ENCODE peak calls at places on chromosome 15, in ten cellular contexts. C is transverse colon, M is small intestine, P is vagina, X is pancreas, A is fibroblast of villous mesenchyme, J is lower lobe of right lung, G is cardiac fibroblast, H is IMR-90, S is heart right ventricle. T is an unnamed sample.

GRCh38 chr15:67957435-67958139 is 96.5 kb upstream of the PIAS1 start:
- DNase-seq in S (no peak), J (no peak), C (no peak), G (no peak), A (no peak), M (no peak), X (no peak), H (no peak), P (no peak), T (no peak)

GRCh38 chr15:63860161-63860954 is 26.6 kb upstream of the HERC1 start:
- DNase-seq in P (no peak), H (no peak), C (peak; percentile 14), S (no peak), A (no peak), G (no peak), M (peak; percentile 24), X (no peak), J (no peak), T (no peak)

GRCh38 chr15:66095871-66096710 is 157.5 kb downstream of the MEGF11 start:
- DNase-seq in A (no peak), C (no peak), P (no peak), S (no peak), H (no peak), M (no peak), G (no peak), X (no peak), J (no peak), T (peak; percentile 55)

GRCh38 chr15:25368855-25369254 is 70.0 kb downstream of the UBE3A start:
- DNase-seq in H (peak; percentile 21), X (no peak), C (no peak), S (no peak), P (no peak), A (no peak), G (no peak), J (no peak), M (no peak), T (no peak)

GRCh38 chr15:43505723-43506122 is 11.7 kb upstream of the MAP1A start:
- DNase-seq in M (no peak), H (peak; percentile 92), J (no peak), P (no peak), X (no peak), A (peak; percentile 63), C (no peak), G (peak; percentile 60), S (no peak), T (no peak)

GRCh38 chr15:34753236-34753894 is 1.4 kb downstream of the GJD2 start:
- DNase-seq in M (no peak), A (peak; percentile 64), H (peak; percentile 71), J (no peak), G (peak; percentile 58), P (no peak), S (peak; percentile 45), X (no peak), C (no peak), T (no peak)

GRCh38 chr15:88231909-88232308 is 24.6 kb downstream of the NTRK3 start:
- DNase-seq in J (no peak), S (no peak), M (no peak), G (no peak), P (no peak), H (no peak), A (no peak), C (no peak), X (no peak), T (no peak)

GRCh38 chr15:67701669-67702068 is 123.6 kb upstream of the SKOR1 start:
- DNase-seq in G (peak; percentile 17), P (no peak), X (no peak), S (no peak), H (peak; percentile 64), C (no peak), M (no peak), J (no peak), A (peak; percentile 10), T (no peak)

GRCh38 chr15:42138968-42139386 is 17.5 kb downstream of the PLA2G4F start:
- DNase-seq in P (peak; percentile 47), A (peak; percentile 5), X (no peak), G (no peak), C (peak; percentile 86), H (no peak), J (no peak), M (peak; percentile 99), S (no peak), T (peak; percentile 19)

GRCh38 chr15:85750807-85751730 is 43.7 kb downstream of the KLHL25 start:
- DNase-seq in M (no peak), S (no peak), X (peak; percentile 48), J (no peak), P (no peak), G (no peak), C (no peak), A (no peak), H (no peak), T (peak; percentile 74)

GRCh38 chr15:45306105-45306504 is 54.1 kb downstream of the SLC28A2 start:
- DNase-seq in X (no peak), C (no peak), G (no peak), A (no peak), J (no peak), S (no peak), M (no peak), P (no peak), H (no peak), T (no peak)

GRCh38 chr15:92273732-92274131 is 119.9 kb upstream of the ST8SIA2 start:
- DNase-seq in X (no peak), P (no peak), J (no peak), C (no peak), S (no peak), H (no peak), G (no peak), M (no peak), A (no peak), T (no peak)

GRCh38 chr15:76062282-76062681 is 2.5 kb downstream of the TMEM266 start:
- DNase-seq in X (no peak), H (peak; percentile 32), C (no peak), S (no peak), G (no peak), M (no peak), A (peak; percentile 48), J (no peak), P (no peak), T (no peak)

GRCh38 chr15:68537097-68537496 is 41.7 kb upstream of the CORO2B start:
- DNase-seq in A (no peak), P (no peak), H (no peak), S (no peak), C (no peak), M (no peak), J (no peak), X (no peak), G (no peak), T (no peak)

GRCh38 chr15:84714372-84714771 is 1.6 kb downstream of the SEC11A start:
- DNase-seq in X (no peak), M (no peak), H (no peak), S (no peak), A (no peak), C (no peak), P (no peak), J (no peak), G (no peak), T (no peak)
- H3K4me3 ChIP-seq in X (no peak overlapping the region), M (no peak overlapping the region), H (no peak overlapping the region), S (peak overlapping the region; percentile 68), A (peak overlapping the region; percentile 95), C (no peak overlapping the region), P (no peak overlapping the region), J (peak overlapping the region; percentile 97), G (no peak overlapping the region), T (peak overlapping the region; percentile 86)

DNA sequence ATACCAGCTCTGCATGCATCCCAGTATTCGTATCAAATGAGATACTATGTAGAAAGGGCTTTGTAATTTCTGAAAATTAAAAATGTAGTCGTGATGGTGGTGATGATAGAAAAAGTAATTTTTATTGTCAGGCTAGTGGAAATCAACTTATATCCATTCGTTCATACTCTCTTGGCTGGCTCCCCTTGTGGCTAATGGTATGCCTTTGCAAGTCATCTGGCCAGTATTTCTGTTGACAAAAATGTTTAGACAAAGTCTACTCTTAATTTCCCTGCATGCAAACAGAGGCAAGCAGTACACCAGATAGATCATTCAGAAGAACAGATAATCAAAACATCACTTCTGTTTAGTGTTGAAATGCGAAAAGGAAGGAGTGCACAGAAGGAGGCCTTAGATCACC is 49.6 kb upstream of the DUT start:
- DNase-seq in H (peak; percentile 20), J (no peak), G (no peak), M (no peak), S (no peak), A (no peak), P (no peak), C (no peak), X (no peak), T (no peak)
- H3K4me3 ChIP-seq in H (no peak overlapping the region), J (no peak overlapping the region), G (no peak overlapping the region), M (no peak overlapping the region), S (no peak overlapping the region), A (no peak overlapping the region), P (no peak overlapping the region), C (no peak overlapping the region), X (no peak overlapping the region), T (no peak overlapping the region)

DNA sequence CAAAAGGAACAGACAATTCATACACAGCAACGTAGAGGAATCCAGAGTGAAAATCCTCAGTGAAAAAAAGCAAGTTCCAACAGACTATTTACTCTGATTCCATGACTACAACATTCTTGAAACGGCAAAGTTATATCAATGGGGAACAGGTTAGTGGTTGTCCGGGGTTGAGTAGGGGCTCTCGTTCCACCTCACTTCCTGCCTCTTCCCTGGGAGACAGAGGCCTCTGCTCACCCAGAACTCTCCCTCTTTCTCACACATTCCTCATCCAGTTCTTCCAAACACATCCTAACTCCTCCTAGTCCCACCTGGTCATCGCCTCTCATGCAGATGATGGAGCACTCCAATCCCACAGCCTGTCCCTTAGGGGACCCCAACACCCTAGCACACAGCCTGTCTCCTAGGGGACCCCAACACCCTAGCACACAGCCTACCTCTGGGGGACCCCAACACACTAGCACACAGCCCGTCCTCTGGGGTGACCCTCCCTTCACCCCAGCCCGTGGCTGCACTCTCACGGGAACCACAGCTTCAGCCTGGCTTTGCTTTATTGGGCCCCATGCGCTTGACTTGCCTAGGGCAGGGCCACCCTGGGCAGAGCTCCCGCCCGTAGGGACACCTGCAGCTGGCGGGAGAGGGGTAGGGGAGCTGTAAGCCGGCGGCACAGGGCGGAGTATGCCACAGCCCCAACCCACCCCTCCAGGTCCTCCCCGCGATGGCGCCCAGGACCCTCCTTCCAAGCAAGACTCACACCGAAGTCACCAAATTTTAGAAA is 5.2 kb downstream of the OCA2 start:
- DNase-seq in C (peak; percentile 35), H (no peak), P (no peak), J (no peak), A (no peak), S (no peak), M (no peak), X (peak; percentile 55), G (no peak), T (peak; percentile 62)
- H3K4me3 ChIP-seq in C (no peak overlapping the region), H (no peak overlapping the region), P (peak overlapping the region; percentile 52), J (peak overlapping the region; percentile 59), A (no peak overlapping the region), S (peak overlapping the region; percentile 50), M (no peak overlapping the region), X (no peak overlapping the region), G (no peak overlapping the region), T (peak overlapping the region; percentile 58)

GRCh38 chr15:99174567-99174966 is 69.7 kb downstream of the SYNM start:
- DNase-seq in X (no peak), M (no peak), G (no peak), H (no peak), P (no peak), S (peak; percentile 48), C (no peak), J (no peak), A (peak; percentile 70), T (no peak)
- H3K4me3 ChIP-seq in X (no peak overlapping the region), M (no peak overlapping the region), G (no peak overlapping the region), H (no peak overlapping the region), P (no peak overlapping the region), S (no peak overlapping the region), C (no peak overlapping the region), J (no peak overlapping the region), A (no peak overlapping the region), T (no peak overlapping the region)

T was measured in tibial artery.